ENCODE peak calls at places on chromosome 1, in four cellular contexts. Q is endothelial cell, C is astrocyte of the spinal cord, H is bronchial epithelial cell. Z is an unnamed sample.

GRCh38 chr1:236400061-236400638 is 6.1 kb downstream of the EDARADD start:
- DNase-seq in H (no peak), C (no peak), Q (peak; percentile 26), Z (no peak)

GRCh38 chr1:111702504-111703050 is 36.6 kb downstream of the INKA2 start:
- DNase-seq in C (no peak), Q (no peak), H (no peak), Z (no peak)

GRCh38 chr1:246280551-246280950 is 226.5 kb downstream of the SMYD3 start:
- DNase-seq in C (peak; percentile 46), H (peak; percentile 37), Q (peak; percentile 14), Z (no peak)

GRCh38 chr1:65395887-65396612 is 24.4 kb upstream of the LEPR start:
- DNase-seq in C (peak; percentile 52), H (peak; percentile 69), Q (no peak), Z (no peak)

GRCh38 chr1:245987222-245987545 is 519.9 kb downstream of the SMYD3 start:
- DNase-seq in H (no peak), Q (no peak), C (no peak), Z (no peak)

GRCh38 chr1:244054247-244054923 is 3.3 kb downstream of the ZBTB18 start:
- DNase-seq in Q (no peak), H (no peak), C (no peak), Z (no peak)

GRCh38 chr1:243742814-243743213 is 107.2 kb downstream of the AKT3 start:
- DNase-seq in Q (no peak), C (peak; percentile 79), H (peak; percentile 52), Z (no peak)

GRCh38 chr1:202680586-202681352 is 29.5 kb downstream of the SYT2 start:
- DNase-seq in H (no peak), Q (no peak), C (no peak), Z (no peak)

GRCh38 chr1:56958526-56958925 is 7.3 kb downstream of the C8B start:
- DNase-seq in C (no peak), H (peak; percentile 16), Q (no peak), Z (no peak)

GRCh38 chr1:156750932-156751723 is at the start of gene HDGF:
- DNase-seq in C (no peak), H (no peak), Q (peak; percentile 61), Z (peak; percentile 55)

GRCh38 chr1:206686486-206687249 is 2.0 kb downstream of the MAPKAPK2 start:
- DNase-seq in Q (no peak), C (no peak), H (no peak), Z (no peak)

GRCh38 chr1:111725192-111725591 is 14.0 kb downstream of the INKA2 start:
- DNase-seq in H (no peak), Q (no peak), C (no peak), Z (no peak)

GRCh38 chr1:40185951-40186864 is 25.0 kb downstream of the RLF start:
- DNase-seq in H (peak; percentile 67), C (peak; percentile 44), Q (no peak), Z (no peak)

GRCh38 chr1:27864264-27864895 is 8.0 kb upstream of the THEMIS2 start:
- DNase-seq in C (no peak), H (peak; percentile 50), Q (no peak), Z (no peak)

GRCh38 chr1:82695443-82695842 is 894.7 kb downstream of the ADGRL2 start:
- DNase-seq in C (peak; percentile 19), H (peak; percentile 51), Q (no peak), Z (no peak)

GRCh38 chr1:38546630-38547029 is 312.9 kb downstream of the RRAGC start:
- DNase-seq in C (no peak), H (no peak), Q (no peak), Z (no peak)

GRCh38 chr1:173914366-173914871 is 2.7 kb downstream of the SERPINC1 start:
- DNase-seq in H (peak; percentile 33), Q (peak; percentile 43), C (no peak), Z (peak; percentile 8)

GRCh38 chr1:248703674-248704073 is 1.1 kb upstream of the OR14I1 start:
- DNase-seq in Q (no peak), H (no peak), C (no peak), Z (no peak)
- TF ChIP-seq CTCF in Q (no peak), H (no peak), C (no peak), Z (no peak)

GRCh38 chr1:78369546-78369945 is 121.2 kb upstream of the PTGFR start:
- DNase-seq in H (peak; percentile 50), C (no peak), Q (no peak), Z (no peak)

GRCh38 chr1:78367700-78368099 is 123.1 kb upstream of the PTGFR start:
- DNase-seq in C (no peak), H (no peak), Q (no peak), Z (no peak)

GRCh38 chr1:78375996-78376395 is 114.8 kb upstream of the PTGFR start:
- DNase-seq in C (peak; percentile 81), Q (no peak), H (no peak), Z (no peak)

GRCh38 chr1:78370779-78371482 is 119.8 kb upstream of the PTGFR start:
- DNase-seq in H (peak; percentile 55), C (peak; percentile 92), Q (no peak), Z (no peak)

GRCh38 chr1:78370356-78370755 is 120.4 kb upstream of the PTGFR start:
- DNase-seq in C (peak; percentile 76), Q (no peak), H (peak; percentile 67), Z (no peak)
- TF ChIP-seq CTCF in C (no peak), Q (no peak), H (no peak), Z (no peak)

DNA sequence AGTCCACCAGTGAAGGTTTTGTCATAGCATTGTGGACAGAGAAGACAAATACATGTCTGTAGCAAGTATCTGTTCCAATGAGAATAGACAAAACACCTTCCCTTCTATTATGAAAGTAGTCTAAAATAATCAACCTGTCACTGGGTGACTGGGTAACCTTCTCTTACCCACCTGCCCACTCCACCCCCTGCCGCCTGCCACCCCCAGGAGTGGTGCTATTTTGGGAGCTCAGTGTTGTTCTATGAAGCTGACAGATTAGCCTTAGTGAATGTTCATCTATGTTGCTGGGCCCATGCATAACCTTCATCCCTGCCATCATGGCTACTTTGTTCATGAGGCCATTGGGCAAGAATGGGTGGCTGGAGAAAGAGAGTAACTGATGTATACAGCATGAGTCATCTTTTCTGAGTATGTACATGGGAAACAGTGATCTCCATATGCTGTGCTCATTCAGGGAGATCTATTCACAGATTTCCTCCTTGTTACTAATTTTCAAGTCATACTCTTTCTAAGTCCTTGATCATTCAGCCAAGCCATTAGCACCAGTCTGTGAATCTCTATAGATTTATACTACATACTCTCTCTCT is 24.8 kb downstream of the MARK1 start:
- DNase-seq in Q (no peak), C (no peak), H (peak; percentile 85), Z (no peak)
- TF ChIP-seq CTCF in Q (no peak), C (no peak), H (no peak), Z (no peak)

DNA sequence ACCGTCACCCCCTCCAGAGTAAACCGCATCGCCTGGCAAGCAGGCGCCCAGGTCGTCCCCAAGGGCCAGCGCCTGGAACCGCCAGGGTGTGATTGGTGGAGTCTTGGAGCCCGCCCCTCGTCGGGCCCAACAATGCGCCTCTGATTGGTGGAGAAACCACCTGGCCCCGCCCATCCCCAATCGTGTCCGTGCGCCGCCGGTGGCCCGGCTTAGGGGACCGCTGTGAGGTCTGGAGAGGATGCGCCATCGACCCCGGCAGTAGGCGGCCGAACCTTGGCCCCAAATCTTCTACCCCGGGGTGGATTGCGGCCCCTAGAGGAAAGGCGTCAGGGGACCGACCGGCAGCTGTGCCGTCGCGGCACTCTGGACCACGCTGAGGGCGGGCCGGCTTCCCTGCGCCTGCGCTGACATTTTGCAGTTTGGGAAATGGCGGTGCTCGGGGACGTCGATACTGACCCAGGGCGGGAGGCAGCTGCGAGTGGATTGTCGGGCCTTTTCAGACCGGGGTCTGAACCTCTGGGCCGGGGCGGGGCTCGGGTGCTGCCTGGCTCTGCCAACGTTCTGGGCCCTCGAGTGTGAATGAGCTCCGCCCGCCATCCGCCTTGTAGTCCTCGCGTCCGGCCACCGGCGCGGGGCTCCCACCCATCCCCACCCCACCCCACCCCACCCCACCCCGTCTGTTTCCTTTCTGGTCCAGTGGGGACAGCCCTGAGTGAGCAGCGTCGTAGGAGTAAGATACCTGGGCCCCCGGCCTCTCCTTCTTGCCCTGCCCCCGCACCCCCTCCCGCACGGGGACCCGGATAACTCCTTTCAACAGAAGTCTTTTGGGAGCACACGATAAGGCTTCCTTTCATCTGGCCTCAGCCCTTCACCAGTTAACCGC is 34.2 kb downstream of the SLC2A1 start:
- DNase-seq in Q (peak; percentile 91), C (peak; percentile 89), H (peak; percentile 74), Z (peak; percentile 95)
- TF ChIP-seq CTCF in Q (peak; percentile 55), C (peak; percentile 9), H (peak; percentile 25), Z (peak; percentile 46)

GRCh38 chr1:151047925-151048644 is 534 bp downstream of the C1orf56 start:
- DNase-seq in Q (peak; percentile 67), C (peak; percentile 63), H (peak; percentile 76), Z (peak; percentile 64)
- TF ChIP-seq CTCF in Q (peak; percentile 67), C (no peak), H (peak; percentile 71), Z (peak; percentile 67)

GRCh38 chr1:54424398-54424797 is 18.2 kb upstream of the SSBP3 start:
- DNase-seq in H (no peak), Q (no peak), C (no peak), Z (no peak)

GRCh38 chr1:54428838-54429513 is 22.8 kb upstream of the SSBP3 start:
- DNase-seq in H (no peak), C (no peak), Q (no peak), Z (no peak)

GRCh38 chr1:54421101-54421504 is 14.9 kb upstream of the SSBP3 start:
- DNase-seq in Q (no peak), H (peak; percentile 64), C (no peak), Z (no peak)

GRCh38 chr1:54429838-54430237 is 23.6 kb upstream of the SSBP3 start:
- DNase-seq in H (no peak), C (no peak), Q (no peak), Z (no peak)

GRCh38 chr1:54425152-54425584 is 19.0 kb upstream of the SSBP3 start:
- DNase-seq in H (no peak), C (no peak), Q (no peak), Z (no peak)
- TF ChIP-seq CTCF in H (no peak), C (peak; percentile 27), Q (no peak), Z (no peak)

DNA sequence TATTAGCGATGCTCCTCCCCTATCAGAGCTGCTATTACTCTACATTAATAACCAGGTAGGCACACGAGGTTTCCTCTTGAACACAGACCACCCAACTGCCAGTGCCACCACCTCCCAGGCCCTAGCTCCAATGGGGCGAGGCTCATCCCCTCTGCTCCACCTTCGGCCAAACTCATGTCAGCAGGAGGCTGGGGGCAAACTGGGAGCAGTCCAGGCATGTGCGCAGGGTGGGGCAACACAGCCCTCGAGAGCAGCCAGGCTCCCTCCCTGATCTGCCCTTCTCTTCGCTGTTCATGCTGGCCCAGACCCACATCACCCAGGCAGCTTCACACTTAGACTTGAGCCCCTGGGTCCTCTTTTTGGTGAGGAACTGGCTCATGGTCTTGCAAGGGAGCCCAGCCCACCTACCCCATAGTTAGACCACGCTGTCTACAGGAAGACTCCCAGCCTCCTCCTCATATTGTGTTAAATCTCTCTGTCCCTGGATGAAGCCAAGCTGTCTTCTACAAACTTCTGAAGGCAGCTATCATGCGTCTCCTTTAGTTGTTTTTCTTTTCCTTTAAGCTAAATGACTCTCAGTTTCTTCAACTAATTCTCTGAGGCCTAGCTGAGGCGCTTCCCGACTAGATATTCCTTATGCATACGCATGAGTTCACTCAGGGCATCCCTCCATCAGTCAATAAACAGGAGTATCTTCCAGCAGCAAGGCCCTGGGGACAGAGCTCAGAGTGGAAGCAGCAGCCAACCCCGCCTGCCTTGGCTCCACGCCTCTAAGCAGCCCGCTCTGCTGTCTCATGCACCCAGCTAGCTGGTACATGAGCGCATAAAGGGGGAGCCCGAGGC is 12.0 kb downstream of the TMEM9 start:
- DNase-seq in Q (no peak), H (no peak), C (no peak), Z (no peak)
- TF ChIP-seq CTCF in Q (no peak), H (no peak), C (no peak), Z (no peak)

GRCh38 chr1:116036255-116036654 is 59.9 kb downstream of the SLC22A15 start:
- DNase-seq in Q (no peak), H (no peak), C (no peak), Z (no peak)
- TF ChIP-seq CTCF in Q (no peak), H (no peak), C (no peak), Z (no peak)

Z was measured in neural crest cell.